ENCODE peak calls at places on chromosome 11, in five cellular contexts. Y is Caco-2; B is A549; U is substantia nigra; F is stimulated activated CD8-positive, alpha-beta memory T cell treated with anti-CD3 and anti-CD28 coated beads, Interleukin-4, amount 100 ng/mL, for 1 hour. M is an unnamed sample.

GRCh38 chr11:45654242-45654641 is 11.2 kb downstream of the CHST1 start:
- DNase-seq in Y (no peak), B (no peak), F (no peak), U (peak), M (no peak)

GRCh38 chr11:122215244-122215992 is 99.4 kb upstream of the BLID start:
- DNase-seq in Y (peak), U (peak), B (peak), F (no peak), M (peak)

GRCh38 chr11:746289-747175 is 732 bp upstream of the TALDO1 start:
- DNase-seq in U (peak), F (no peak), Y (no peak), B (no peak), M (no peak)

GRCh38 chr11:115503083-115503885 is 931 bp downstream of the CADM1 start:
- DNase-seq in Y (peak), F (no peak), B (peak), U (peak), M (no peak)

GRCh38 chr11:18853086-18853720 is 61.6 kb upstream of the PTPN5 start:
- DNase-seq in B (peak), Y (peak), F (no peak), U (no peak), M (peak)

GRCh38 chr11:70703141-70704052 is 305.1 kb downstream of the CTTN start:
- DNase-seq in F (no peak), U (no peak), B (no peak), Y (no peak), M (no peak)

GRCh38 chr11:121661796-121662508 is 209.2 kb upstream of the SORL1-AS1 start:
- DNase-seq in F (no peak), B (no peak), Y (no peak), U (no peak), M (no peak)

GRCh38 chr11:74330065-74330858 is 18.8 kb upstream of the P4HA3 start:
- DNase-seq in U (no peak), F (no peak), B (no peak), Y (no peak), M (no peak)

GRCh38 chr11:43988040-43988793 is 45.8 kb downstream of the C11orf96 start:
- DNase-seq in F (no peak), Y (no peak), B (no peak), U (no peak), M (no peak)

GRCh38 chr11:71251761-71252433 is 480 bp downstream of the SHANK2 start:
- DNase-seq in F (no peak), Y (peak), U (no peak), B (peak), M (no peak)

GRCh38 chr11:62553839-62554361 is 7.3 kb upstream of the AHNAK start:
- DNase-seq in Y (no peak), F (no peak), U (no peak), B (peak), M (peak)

GRCh38 chr11:79538775-79539174 is 97.9 kb upstream of the TENM4 start:
- DNase-seq in B (no peak), Y (no peak), F (no peak), U (no peak), M (no peak)

GRCh38 chr11:106473089-106473722 is 395.7 kb downstream of the AASDHPPT start:
- DNase-seq in Y (no peak), U (no peak), F (no peak), B (no peak), M (no peak)

GRCh38 chr11:21316591-21316990 is 647.2 kb downstream of the NELL1 start:
- DNase-seq in Y (no peak), U (no peak), F (no peak), B (no peak), M (no peak)